ENCODE peak calls at places on chromosomes 5 and 9, in five cellular contexts. One of them, this sample, is unnamed.

GRCh38 chr9:125425901-125426515 is 164.4 kb downstream of the GAPVD1 start:
- DNase-seq in Peyer's patch: no peak
- DNase-seq in astrocyte: no peak
- DNase-seq in heart left ventricle: no peak
- DNase-seq in IMR-90: no peak
- DNase-seq in this sample: no peak

GRCh38 chr5:93099902-93100347 is 481.1 kb downstream of the NR2F1-AS1 start:
- DNase-seq in Peyer's patch: no peak
- DNase-seq in astrocyte: peak; percentile 20
- DNase-seq in heart left ventricle: no peak
- DNase-seq in IMR-90: no peak
- DNase-seq in this sample: no peak

GRCh38 chr5:143977891-143978448 is 166.0 kb downstream of the HMHB1 start:
- DNase-seq in Peyer's patch: no peak
- DNase-seq in astrocyte: peak; percentile 32
- DNase-seq in heart left ventricle: no peak
- DNase-seq in IMR-90: no peak
- DNase-seq in this sample: no peak

GRCh38 chr9:92638621-92639101 is 31.3 kb downstream of the IPPK start:
- DNase-seq in Peyer's patch: peak; percentile 34
- DNase-seq in astrocyte: no peak
- DNase-seq in heart left ventricle: no peak
- DNase-seq in IMR-90: no peak
- DNase-seq in this sample: no peak

GRCh38 chr5:146051678-146052077 is 53.7 kb downstream of the PLAC8L1 start:
- DNase-seq in Peyer's patch: no peak
- DNase-seq in astrocyte: peak; percentile 80
- DNase-seq in heart left ventricle: no peak
- DNase-seq in IMR-90: peak; percentile 85
- DNase-seq in this sample: no peak

GRCh38 chr9:115032300-115032699 is 85.7 kb downstream of the TNC start:
- DNase-seq in Peyer's patch: no peak
- DNase-seq in astrocyte: no peak
- DNase-seq in heart left ventricle: no peak
- DNase-seq in IMR-90: no peak
- DNase-seq in this sample: no peak

GRCh38 chr5:37005946-37006540 is 129.5 kb downstream of the NIPBL start:
- DNase-seq in Peyer's patch: no peak
- DNase-seq in astrocyte: peak; percentile 6
- DNase-seq in heart left ventricle: no peak
- DNase-seq in IMR-90: peak; percentile 39
- DNase-seq in this sample: no peak

GRCh38 chr5:59829389-59829788 is 64.1 kb downstream of the PDE4D start:
- DNase-seq in Peyer's patch: no peak
- DNase-seq in astrocyte: peak; percentile 94
- DNase-seq in heart left ventricle: no peak
- DNase-seq in IMR-90: peak; percentile 79
- DNase-seq in this sample: no peak

GRCh38 chr5:178228609-178229008 is 4.0 kb downstream of the PHYKPL start:
- DNase-seq in Peyer's patch: no peak
- DNase-seq in astrocyte: no peak
- DNase-seq in heart left ventricle: no peak
- DNase-seq in IMR-90: no peak
- DNase-seq in this sample: no peak

GRCh38 chr5:153960269-153961215 is 78.2 kb downstream of the FAM114A2 start:
- DNase-seq in Peyer's patch: no peak
- DNase-seq in astrocyte: no peak
- DNase-seq in heart left ventricle: no peak
- DNase-seq in IMR-90: no peak
- DNase-seq in this sample: no peak

GRCh38 chr9:121861501-121862180 is 210.2 kb downstream of the DAB2IP start:
- DNase-seq in Peyer's patch: peak; percentile 52
- DNase-seq in astrocyte: no peak
- DNase-seq in heart left ventricle: peak; percentile 64
- DNase-seq in IMR-90: no peak
- DNase-seq in this sample: peak; percentile 58

GRCh38 chr5:179311091-179311470 is 34.2 kb downstream of the ADAMTS2 start:
- DNase-seq in Peyer's patch: no peak
- DNase-seq in astrocyte: no peak
- DNase-seq in heart left ventricle: peak; percentile 13
- DNase-seq in IMR-90: no peak
- DNase-seq in this sample: no peak

GRCh38 chr9:137352511-137353222 is 50.6 kb upstream of the NRARP start:
- DNase-seq in Peyer's patch: no peak
- DNase-seq in astrocyte: no peak
- DNase-seq in heart left ventricle: no peak
- DNase-seq in IMR-90: no peak
- DNase-seq in this sample: no peak

GRCh38 chr9:137353223-137354152 is 51.4 kb upstream of the NRARP start:
- DNase-seq in Peyer's patch: peak; percentile 43
- DNase-seq in astrocyte: no peak
- DNase-seq in heart left ventricle: peak; percentile 81
- DNase-seq in IMR-90: no peak
- DNase-seq in this sample: no peak

GRCh38 chr9:137354153-137354844 is 52.2 kb upstream of the NRARP start:
- DNase-seq in Peyer's patch: peak; percentile 41
- DNase-seq in astrocyte: no peak
- DNase-seq in heart left ventricle: no peak
- DNase-seq in IMR-90: no peak
- DNase-seq in this sample: no peak

GRCh38 chr9:137350696-137351584 is 48.9 kb upstream of the NRARP start:
- DNase-seq in Peyer's patch: no peak
- DNase-seq in astrocyte: no peak
- DNase-seq in heart left ventricle: no peak
- DNase-seq in IMR-90: no peak
- DNase-seq in this sample: no peak

GRCh38 chr9:137351781-137352501 is 49.9 kb upstream of the NRARP start:
- DNase-seq in Peyer's patch: no peak
- DNase-seq in astrocyte: no peak
- DNase-seq in heart left ventricle: no peak
- DNase-seq in IMR-90: no peak
- DNase-seq in this sample: no peak
- H3K27ac ChIP-seq in Peyer's patch: no peak overlapping the region
- H3K27ac ChIP-seq in astrocyte: no peak overlapping the region
- H3K27ac ChIP-seq in heart left ventricle: no peak overlapping the region
- H3K27ac ChIP-seq in IMR-90: no peak overlapping the region
- H3K27ac ChIP-seq in this sample: no peak overlapping the region

GRCh38 chr9:135890896-135891631 is 16.3 kb downstream of the CAMSAP1 start:
- DNase-seq in Peyer's patch: no peak
- DNase-seq in astrocyte: no peak
- DNase-seq in heart left ventricle: no peak
- DNase-seq in IMR-90: no peak
- DNase-seq in this sample: no peak
- H3K27ac ChIP-seq in Peyer's patch: no peak overlapping the region
- H3K27ac ChIP-seq in astrocyte: no peak overlapping the region
- H3K27ac ChIP-seq in heart left ventricle: no peak overlapping the region
- H3K27ac ChIP-seq in IMR-90: no peak overlapping the region
- H3K27ac ChIP-seq in this sample: no peak overlapping the region

GRCh38 chr5:137627293-137627692 is 108.6 kb downstream of the KLHL3 start:
- DNase-seq in Peyer's patch: no peak
- DNase-seq in astrocyte: no peak
- DNase-seq in heart left ventricle: no peak
- DNase-seq in IMR-90: no peak
- DNase-seq in this sample: no peak
- H3K27ac ChIP-seq in Peyer's patch: no peak overlapping the region
- H3K27ac ChIP-seq in astrocyte: no peak overlapping the region
- H3K27ac ChIP-seq in heart left ventricle: no peak overlapping the region
- H3K27ac ChIP-seq in IMR-90: no peak overlapping the region
- H3K27ac ChIP-seq in this sample: no peak overlapping the region

GRCh38 chr5:167295686-167296015 is 995.8 kb upstream of the WWC1 start:
- DNase-seq in Peyer's patch: no peak
- DNase-seq in astrocyte: peak; percentile 35
- DNase-seq in heart left ventricle: no peak
- DNase-seq in IMR-90: no peak
- DNase-seq in this sample: no peak
- H3K27ac ChIP-seq in Peyer's patch: no peak overlapping the region
- H3K27ac ChIP-seq in astrocyte: no peak overlapping the region
- H3K27ac ChIP-seq in heart left ventricle: no peak overlapping the region
- H3K27ac ChIP-seq in IMR-90: peak overlapping the region; percentile 6
- H3K27ac ChIP-seq in this sample: no peak overlapping the region

DNA sequence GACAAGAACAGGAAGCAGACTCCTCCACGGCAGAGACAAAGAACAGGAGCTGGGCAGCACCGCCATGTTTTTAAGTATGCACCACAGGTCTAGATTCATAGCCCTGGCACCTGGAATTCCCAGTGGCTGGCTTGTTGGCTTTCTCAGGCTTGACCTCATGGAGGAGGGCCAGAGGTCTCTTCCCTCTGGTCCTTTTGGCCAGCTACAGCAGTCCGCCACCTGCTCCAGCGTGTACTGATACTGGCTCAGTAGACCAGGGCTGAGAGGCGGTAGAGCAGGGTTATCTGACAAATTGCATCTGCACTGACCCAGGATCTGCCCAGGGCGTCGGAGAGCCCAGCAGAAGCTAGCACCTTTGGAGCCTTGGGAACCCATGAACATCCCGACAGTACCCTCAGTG is 90.6 kb upstream of the OTULINL start:
- DNase-seq in Peyer's patch: no peak
- DNase-seq in astrocyte: no peak
- DNase-seq in heart left ventricle: no peak
- DNase-seq in IMR-90: no peak
- DNase-seq in this sample: no peak
- H3K27ac ChIP-seq in Peyer's patch: no peak overlapping the region
- H3K27ac ChIP-seq in astrocyte: peak overlapping the region; percentile 71
- H3K27ac ChIP-seq in heart left ventricle: no peak overlapping the region
- H3K27ac ChIP-seq in IMR-90: no peak overlapping the region
- H3K27ac ChIP-seq in this sample: no peak overlapping the region

GRCh38 chr9:123957731-123958130 is 27.8 kb upstream of the DENND1A start:
- DNase-seq in Peyer's patch: no peak
- DNase-seq in astrocyte: no peak
- DNase-seq in heart left ventricle: no peak
- DNase-seq in IMR-90: no peak
- DNase-seq in this sample: no peak
- H3K27ac ChIP-seq in Peyer's patch: no peak overlapping the region
- H3K27ac ChIP-seq in astrocyte: no peak overlapping the region
- H3K27ac ChIP-seq in heart left ventricle: no peak overlapping the region
- H3K27ac ChIP-seq in IMR-90: no peak overlapping the region
- H3K27ac ChIP-seq in this sample: no peak overlapping the region

DNA sequence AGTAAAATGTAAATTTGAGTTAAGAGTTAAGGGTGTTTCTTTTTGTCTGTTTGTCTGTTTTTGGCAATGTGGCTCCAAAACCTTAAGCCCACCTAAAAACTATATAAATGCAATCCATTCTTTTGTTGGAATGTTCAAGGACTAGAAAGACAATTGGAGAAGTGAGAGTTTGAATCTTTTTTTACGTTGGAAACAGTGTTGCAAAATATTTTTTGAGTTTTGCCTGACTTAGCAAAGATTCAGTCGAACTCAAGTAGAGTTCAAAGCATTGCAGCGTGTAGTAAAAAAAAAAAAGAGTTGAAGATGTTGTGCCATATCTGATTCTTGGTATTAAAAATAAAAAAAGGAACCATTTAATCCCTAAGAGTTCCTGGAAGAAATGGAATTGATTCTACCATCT is 915 bp downstream of the SYK start:
- DNase-seq in Peyer's patch: no peak
- DNase-seq in astrocyte: no peak
- DNase-seq in heart left ventricle: no peak
- DNase-seq in IMR-90: no peak
- DNase-seq in this sample: no peak
- H3K27ac ChIP-seq in Peyer's patch: peak overlapping the region; percentile 89
- H3K27ac ChIP-seq in astrocyte: no peak overlapping the region
- H3K27ac ChIP-seq in heart left ventricle: no peak overlapping the region
- H3K27ac ChIP-seq in IMR-90: no peak overlapping the region
- H3K27ac ChIP-seq in this sample: no peak overlapping the region

DNA sequence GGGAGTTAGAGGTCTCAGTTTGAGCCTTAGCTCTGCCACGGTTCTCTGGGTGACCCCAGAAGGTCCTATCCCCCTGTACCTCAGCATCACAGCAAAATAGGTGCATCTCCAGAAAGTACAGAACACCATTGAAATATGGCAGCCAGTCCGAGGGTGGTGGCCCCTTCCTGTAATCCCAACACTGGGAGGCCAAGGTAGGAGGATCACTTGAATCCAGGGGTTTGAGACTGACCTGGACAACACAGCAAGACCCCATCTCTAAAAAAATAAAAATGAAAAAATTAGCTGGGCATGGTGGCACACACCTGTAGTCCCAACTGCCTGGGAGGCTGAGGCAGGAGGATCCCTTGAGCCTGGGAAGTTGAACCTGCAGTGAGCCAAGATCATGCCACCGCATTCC is 7.0 kb upstream of the CRB2 start:
- DNase-seq in Peyer's patch: no peak
- DNase-seq in astrocyte: no peak
- DNase-seq in heart left ventricle: no peak
- DNase-seq in IMR-90: no peak
- DNase-seq in this sample: no peak
- H3K27ac ChIP-seq in Peyer's patch: no peak overlapping the region
- H3K27ac ChIP-seq in astrocyte: no peak overlapping the region
- H3K27ac ChIP-seq in heart left ventricle: no peak overlapping the region
- H3K27ac ChIP-seq in IMR-90: no peak overlapping the region
- H3K27ac ChIP-seq in this sample: no peak overlapping the region

GRCh38 chr5:151121652-151122051 is 35.9 kb downstream of the ANXA6 start:
- DNase-seq in Peyer's patch: no peak
- DNase-seq in astrocyte: no peak
- DNase-seq in heart left ventricle: no peak
- DNase-seq in IMR-90: no peak
- DNase-seq in this sample: peak; percentile 43
- H3K27ac ChIP-seq in Peyer's patch: no peak overlapping the region
- H3K27ac ChIP-seq in astrocyte: no peak overlapping the region
- H3K27ac ChIP-seq in heart left ventricle: no peak overlapping the region
- H3K27ac ChIP-seq in IMR-90: no peak overlapping the region
- H3K27ac ChIP-seq in this sample: no peak overlapping the region

This sample was measured in substantia nigra.